ENCODE peak calls at places on chromosomes 13 and 19, in five cellular contexts. One of them, this sample, is unnamed.

GRCh38 chr19:48513289-48514122 is 1.9 kb upstream of the LMTK3 start:
- DNase-seq in H1: peak
- DNase-seq in HCT116: peak
- DNase-seq in K562: peak
- DNase-seq in HepG2: peak
- DNase-seq in this sample: peak

GRCh38 chr19:55703790-55704215 is 28.8 kb downstream of the EPN1 start:
- DNase-seq in HepG2: no peak
- DNase-seq in H1: peak
- DNase-seq in HCT116: peak
- DNase-seq in K562: peak
- DNase-seq in this sample: no peak

GRCh38 chr19:15863272-15863671 is 34.6 kb downstream of the CYP4F2 start:
- DNase-seq in H1: no peak
- DNase-seq in HepG2: no peak
- DNase-seq in HCT116: peak
- DNase-seq in K562: peak
- DNase-seq in this sample: no peak

GRCh38 chr19:19866599-19867248 is 1.0 kb downstream of the ZNF253 start:
- DNase-seq in HepG2: peak
- DNase-seq in K562: peak
- DNase-seq in HCT116: no peak
- DNase-seq in H1: peak
- DNase-seq in this sample: no peak

GRCh38 chr19:21496876-21497275 is 8.5 kb upstream of the ZNF429 start:
- DNase-seq in HCT116: no peak
- DNase-seq in K562: no peak
- DNase-seq in HepG2: no peak
- DNase-seq in H1: no peak
- DNase-seq in this sample: no peak

GRCh38 chr13:108609353-108609752 is 20.1 kb upstream of the MYO16 start:
- DNase-seq in HepG2: no peak
- DNase-seq in K562: no peak
- DNase-seq in HCT116: peak
- DNase-seq in H1: no peak
- DNase-seq in this sample: peak

GRCh38 chr19:14375055-14375581 is 6.1 kb upstream of the ADGRE5 start:
- DNase-seq in HepG2: no peak
- DNase-seq in K562: no peak
- DNase-seq in H1: no peak
- DNase-seq in HCT116: no peak
- DNase-seq in this sample: no peak

GRCh38 chr13:76286178-76286577 is 600.0 kb downstream of the KCTD12 start:
- DNase-seq in K562: no peak
- DNase-seq in HepG2: no peak
- DNase-seq in HCT116: no peak
- DNase-seq in H1: no peak
- DNase-seq in this sample: no peak

GRCh38 chr19:33490041-33490451 is 31.5 kb downstream of the PEPD start:
- DNase-seq in HCT116: no peak
- DNase-seq in K562: no peak
- DNase-seq in H1: no peak
- DNase-seq in HepG2: no peak
- DNase-seq in this sample: no peak

GRCh38 chr13:58855283-58855682 is 1223.7 kb downstream of the PCDH17 start:
- DNase-seq in K562: no peak
- DNase-seq in H1: no peak
- DNase-seq in HCT116: no peak
- DNase-seq in HepG2: no peak
- DNase-seq in this sample: no peak

GRCh38 chr19:42169486-42169885 is 37.2 kb upstream of the POU2F2 start:
- DNase-seq in HepG2: no peak
- DNase-seq in HCT116: no peak
- DNase-seq in K562: no peak
- DNase-seq in H1: no peak
- DNase-seq in this sample: no peak

GRCh38 chr19:13842294-13843103 is 34.4 kb upstream of the NANOS3 start:
- DNase-seq in HCT116: no peak
- DNase-seq in K562: peak
- DNase-seq in HepG2: no peak
- DNase-seq in H1: no peak
- DNase-seq in this sample: peak

GRCh38 chr13:36298535-36299068 is 988 bp upstream of the CCDC169 start:
- DNase-seq in HepG2: no peak
- DNase-seq in H1: peak
- DNase-seq in HCT116: no peak
- DNase-seq in K562: no peak
- DNase-seq in this sample: no peak

GRCh38 chr13:99378985-99379734 is 72.0 kb upstream of the GPR183 start:
- DNase-seq in HepG2: no peak
- DNase-seq in H1: peak
- DNase-seq in K562: no peak
- DNase-seq in HCT116: no peak
- DNase-seq in this sample: no peak

GRCh38 chr13:26460652-26461051 is 96.8 kb upstream of the WASF3 start:
- DNase-seq in H1: no peak
- DNase-seq in K562: no peak
- DNase-seq in HepG2: no peak
- DNase-seq in HCT116: no peak
- DNase-seq in this sample: no peak

GRCh38 chr19:42120276-42121010 is 11.8 kb downstream of the POU2F2 start:
- DNase-seq in K562: no peak
- DNase-seq in H1: no peak
- DNase-seq in HCT116: no peak
- DNase-seq in HepG2: no peak
- DNase-seq in this sample: no peak

GRCh38 chr19:43765109-43765876 is 10.5 kb upstream of the SMG9 start:
- DNase-seq in K562: peak
- DNase-seq in H1: no peak
- DNase-seq in HCT116: peak
- DNase-seq in HepG2: peak
- DNase-seq in this sample: no peak

GRCh38 chr19:42121666-42122069 is 10.6 kb downstream of the POU2F2 start:
- DNase-seq in H1: no peak
- DNase-seq in HCT116: no peak
- DNase-seq in HepG2: no peak
- DNase-seq in K562: no peak
- DNase-seq in this sample: no peak

GRCh38 chr19:3692141-3693029 is 7.9 kb downstream of the PIP5K1C start:
- DNase-seq in H1: peak
- DNase-seq in HepG2: no peak
- DNase-seq in K562: peak
- DNase-seq in HCT116: no peak
- DNase-seq in this sample: no peak

GRCh38 chr19:1254081-1254527 is 5.7 kb downstream of the MIDN start:
- DNase-seq in HepG2: no peak
- DNase-seq in HCT116: no peak
- DNase-seq in K562: no peak
- DNase-seq in H1: no peak
- DNase-seq in this sample: no peak

GRCh38 chr19:13020002-13020414 is 24.7 kb downstream of the NFIX start:
- DNase-seq in H1: peak
- DNase-seq in K562: no peak
- DNase-seq in HCT116: no peak
- DNase-seq in HepG2: no peak
- DNase-seq in this sample: no peak

GRCh38 chr19:29121684-29122083 is 91.3 kb downstream of the UQCRFS1 start:
- DNase-seq in HepG2: no peak
- DNase-seq in HCT116: no peak
- DNase-seq in H1: peak
- DNase-seq in K562: peak
- DNase-seq in this sample: no peak

DNA sequence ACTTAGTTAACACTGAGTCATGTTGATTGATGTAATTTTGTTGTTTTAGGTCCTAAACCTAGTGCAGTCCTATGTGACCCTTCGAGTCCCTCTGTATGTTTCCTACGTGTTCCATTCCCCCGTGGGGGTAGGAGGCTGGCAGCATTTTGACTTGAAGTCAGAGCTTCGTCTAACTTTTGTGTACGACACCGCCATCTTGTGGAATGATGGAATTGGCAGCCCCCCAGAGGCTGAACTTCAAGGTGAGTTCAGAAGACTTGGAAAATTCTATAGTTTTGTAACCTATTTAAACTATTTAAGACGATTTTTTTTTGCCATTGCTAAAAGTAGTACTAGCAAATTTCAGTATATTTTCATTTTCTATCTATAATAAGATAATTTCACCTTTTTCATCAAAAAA is 117.9 kb downstream of the STOML3 start:
- DNase-seq in HCT116: peak
- DNase-seq in K562: peak
- DNase-seq in HepG2: peak
- DNase-seq in H1: peak
- DNase-seq in this sample: peak
- TF ChIP-seq JUND in HCT116: no peak
- TF ChIP-seq JUND in K562: no peak
- TF ChIP-seq JUND in HepG2: no peak
- TF ChIP-seq JUND in H1: no peak
- TF ChIP-seq JUND in this sample: no peak

GRCh38 chr13:34751044-34751443 is 191.0 kb upstream of the NBEA start:
- DNase-seq in K562: no peak
- DNase-seq in H1: no peak
- DNase-seq in HepG2: no peak
- DNase-seq in HCT116: no peak
- DNase-seq in this sample: no peak

GRCh38 chr13:34750078-34750703 is 191.9 kb upstream of the NBEA start:
- DNase-seq in HCT116: no peak
- DNase-seq in H1: peak
- DNase-seq in K562: no peak
- DNase-seq in HepG2: no peak
- DNase-seq in this sample: no peak

GRCh38 chr13:34752561-34752960 is 189.5 kb upstream of the NBEA start:
- DNase-seq in HCT116: no peak
- DNase-seq in K562: no peak
- DNase-seq in HepG2: no peak
- DNase-seq in H1: no peak
- DNase-seq in this sample: no peak

GRCh38 chr13:34749046-34749445 is 193.0 kb upstream of the NBEA start:
- DNase-seq in HepG2: no peak
- DNase-seq in H1: no peak
- DNase-seq in HCT116: no peak
- DNase-seq in K562: no peak
- DNase-seq in this sample: peak

GRCh38 chr13:34751492-34751891 is 190.6 kb upstream of the NBEA start:
- DNase-seq in HCT116: no peak
- DNase-seq in H1: no peak
- DNase-seq in HepG2: no peak
- DNase-seq in K562: no peak
- DNase-seq in this sample: no peak
- TF ChIP-seq JUND in HCT116: no peak
- TF ChIP-seq JUND in H1: no peak
- TF ChIP-seq JUND in HepG2: no peak
- TF ChIP-seq JUND in K562: no peak
- TF ChIP-seq JUND in this sample: no peak

DNA sequence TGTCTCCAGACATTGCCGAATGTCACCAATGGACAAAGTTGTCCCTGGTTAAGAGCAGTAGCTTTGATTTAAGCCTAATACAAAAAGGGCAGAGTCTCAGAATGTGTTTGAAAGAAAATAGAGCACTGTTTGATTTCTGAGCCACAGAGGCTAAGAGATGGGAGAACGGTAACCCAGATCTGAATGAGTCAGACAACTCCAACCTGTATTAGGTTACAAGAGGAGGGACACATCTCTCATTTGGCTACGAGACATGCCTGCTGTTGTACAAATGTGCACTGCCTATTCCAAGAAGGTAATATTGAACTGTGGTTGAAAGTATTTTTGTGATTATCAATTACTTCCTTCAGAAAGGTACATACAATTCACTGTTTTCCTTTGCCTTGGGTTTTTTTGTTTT is 4.9 kb upstream of the HSPH1 start:
- DNase-seq in H1: no peak
- DNase-seq in HepG2: peak
- DNase-seq in K562: no peak
- DNase-seq in HCT116: no peak
- DNase-seq in this sample: no peak
- TF ChIP-seq JUND in H1: no peak
- TF ChIP-seq JUND in HepG2: no peak
- TF ChIP-seq JUND in K562: no peak
- TF ChIP-seq JUND in HCT116: no peak
- TF ChIP-seq JUND in this sample: no peak

GRCh38 chr19:35281303-35281702 is 1.0 kb upstream of the HAMP start:
- DNase-seq in K562: no peak
- DNase-seq in HCT116: no peak
- DNase-seq in H1: no peak
- DNase-seq in HepG2: no peak
- DNase-seq in this sample: no peak
- TF ChIP-seq JUND in K562: no peak
- TF ChIP-seq JUND in HCT116: no peak
- TF ChIP-seq JUND in H1: no peak
- TF ChIP-seq JUND in HepG2: no peak
- TF ChIP-seq JUND in this sample: no peak

GRCh38 chr13:73984949-73985691 is 149.1 kb downstream of the KLF12 start:
- DNase-seq in H1: no peak
- DNase-seq in K562: no peak
- DNase-seq in HCT116: no peak
- DNase-seq in HepG2: no peak
- DNase-seq in this sample: no peak
- TF ChIP-seq JUND in H1: no peak
- TF ChIP-seq JUND in K562: no peak
- TF ChIP-seq JUND in HCT116: no peak
- TF ChIP-seq JUND in HepG2: no peak
- TF ChIP-seq JUND in this sample: no peak

This sample was measured in T47D.